ENCODE peak calls at places on chromosome 1, in seven cellular contexts. R is HCT116, G is GM23338, Y is HepG2, Q is K562, W is endothelial cell of umbilical vein, N is GM12878. A is an unnamed sample.

GRCh38 chr1:111843177-111843576 is 87.5 kb downstream of the DDX20 start:
- DNase-seq in N (no peak), W (no peak), R (no peak), Q (no peak), G (no peak), Y (no peak), A (no peak)

GRCh38 chr1:44707112-44707881 is 23.7 kb downstream of the RNU5D-1 start:
- DNase-seq in W (peak; percentile 20), R (peak; percentile 61), Y (peak; percentile 50), N (no peak), Q (no peak), G (no peak), A (no peak)

GRCh38 chr1:17538428-17539130 is 919 bp upstream of the ARHGEF10L start:
- DNase-seq in Y (peak; percentile 50), G (peak; percentile 94), N (no peak), W (no peak), R (no peak), Q (no peak), A (peak; percentile 60)

GRCh38 chr1:184658033-184658432 is 96.6 kb downstream of the EDEM3 start:
- DNase-seq in Q (no peak), R (no peak), G (no peak), Y (no peak), W (no peak), N (no peak), A (no peak)

GRCh38 chr1:87435484-87435883 is 106.8 kb downstream of the LMO4 start:
- DNase-seq in Y (no peak), N (peak; percentile 36), G (no peak), R (no peak), Q (peak; percentile 70), W (no peak), A (no peak)

GRCh38 chr1:48572632-48573258 is 100.7 kb upstream of the SPATA6 start:
- DNase-seq in W (peak; percentile 7), Q (peak; percentile 48), Y (peak; percentile 38), G (peak; percentile 92), R (peak; percentile 35), N (no peak), A (peak; percentile 20)

GRCh38 chr1:206700445-206701036 is 15.8 kb downstream of the MAPKAPK2 start:
- DNase-seq in Y (no peak), G (no peak), W (no peak), Q (no peak), R (no peak), N (no peak), A (no peak)

GRCh38 chr1:48109390-48110009 is 112.3 kb upstream of the TRABD2B start:
- DNase-seq in Y (peak; percentile 61), R (peak; percentile 24), N (no peak), Q (peak; percentile 34), W (peak; percentile 55), G (peak; percentile 82), A (peak; percentile 14)

GRCh38 chr1:65734976-65735375 is 57.7 kb upstream of the PDE4B start:
- DNase-seq in Q (no peak), N (no peak), Y (no peak), G (no peak), W (no peak), R (no peak), A (no peak)

GRCh38 chr1:151547900-151548230 is 7.8 kb downstream of the TUFT1 start:
- DNase-seq in G (no peak), N (no peak), Y (no peak), W (no peak), Q (no peak), R (no peak), A (no peak)

GRCh38 chr1:151549199-151549598 is 9.1 kb downstream of the TUFT1 start:
- DNase-seq in R (no peak), Q (no peak), G (no peak), W (no peak), N (no peak), Y (no peak), A (no peak)

GRCh38 chr1:151556052-151556451 is 15.9 kb downstream of the TUFT1 start:
- DNase-seq in R (no peak), N (no peak), W (no peak), Y (no peak), Q (no peak), G (no peak), A (no peak)

GRCh38 chr1:151553659-151554058 is 13.6 kb downstream of the TUFT1 start:
- DNase-seq in G (no peak), R (no peak), Y (no peak), W (no peak), N (no peak), Q (no peak), A (no peak)
- H3K4me3 ChIP-seq in G (no peak overlapping the region), R (no peak overlapping the region), Y (no peak overlapping the region), W (no peak overlapping the region), N (no peak overlapping the region), Q (no peak overlapping the region), A (no peak overlapping the region)

GRCh38 chr1:22105611-22106207 is 37.2 kb downstream of the WNT4 start:
- DNase-seq in Q (peak; percentile 67), R (peak; percentile 29), G (peak; percentile 85), Y (peak; percentile 44), W (peak; percentile 62), N (no peak), A (peak; percentile 28)
- TF ChIP-seq POLR2AphosphoS5 in Q (no peak), R (no peak), G (no peak), Y (no peak), W (no peak), N (no peak), A (no peak)

DNA sequence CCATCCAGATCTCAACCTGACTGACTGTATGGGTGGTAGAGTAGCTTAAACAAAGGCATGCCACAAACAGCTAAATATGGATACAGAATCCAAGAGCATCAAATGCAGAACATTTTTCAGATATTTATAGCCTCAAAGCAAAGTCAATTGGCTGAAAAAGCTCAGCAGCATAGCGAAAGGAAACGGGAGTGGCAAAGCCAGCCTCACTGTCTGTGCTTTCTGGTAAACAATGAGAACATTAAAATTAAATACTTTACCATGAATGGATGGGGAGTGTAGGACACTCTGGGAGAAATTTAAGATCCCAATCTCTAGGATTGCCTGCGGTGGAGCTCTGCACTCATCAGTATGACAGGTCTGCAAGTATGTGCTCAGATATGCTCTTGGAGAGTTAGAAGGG is 4.4 kb downstream of the RASAL2 start:
- DNase-seq in N (no peak), Y (no peak), G (no peak), Q (no peak), R (no peak), W (peak; percentile 15), A (no peak)
- TF ChIP-seq EZH2 in N (no peak), Y (no peak), G (no peak), Q (no peak), R (no peak), W (no peak), A (no peak)

DNA sequence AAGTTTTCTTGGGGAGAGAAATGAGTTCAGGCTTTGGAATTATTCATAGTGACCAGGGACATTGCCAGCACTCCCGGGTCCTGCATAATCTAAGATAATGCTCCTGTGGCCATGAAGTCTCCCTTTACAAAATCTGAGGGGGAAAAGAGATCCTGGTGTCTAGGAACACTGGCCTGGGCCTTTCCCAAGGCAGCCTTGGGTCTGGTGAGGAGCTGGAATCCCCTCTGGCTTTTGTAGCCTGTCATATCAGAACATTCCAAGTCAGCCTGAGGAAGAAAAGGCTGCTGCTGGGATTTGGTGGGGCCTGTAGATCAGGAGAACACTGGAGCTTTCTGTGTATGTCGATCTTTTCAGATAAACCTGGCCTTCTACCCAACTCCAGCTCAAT is 1.6 kb upstream of the ARID1A start:
- DNase-seq in Q (peak; percentile 29), G (no peak), Y (no peak), W (no peak), R (no peak), N (no peak), A (no peak)
- H3K4me3 ChIP-seq in Q (peak overlapping the region; percentile 79), G (peak overlapping the region; percentile 68), Y (peak overlapping the region; percentile 91), W (no peak overlapping the region), R (no peak overlapping the region), N (peak overlapping the region; percentile 70), A (peak overlapping the region; percentile 75)

GRCh38 chr1:16141573-16142336 is 14.1 kb downstream of the EPHA2 start:
- DNase-seq in Q (no peak), G (no peak), R (no peak), N (no peak), W (peak; percentile 74), Y (no peak), A (no peak)
- TF ChIP-seq POLR2AphosphoS5 in Q (no peak), G (no peak), R (no peak), N (no peak), W (peak; percentile 92), Y (no peak), A (no peak)

GRCh38 chr1:154867841-154868610 is 2.1 kb downstream of the KCNN3 start:
- DNase-seq in G (peak; percentile 41), W (no peak), N (no peak), Y (no peak), Q (no peak), R (no peak), A (no peak)
- TF ChIP-seq EZH2 in G (no peak), W (no peak), N (no peak), Y (no peak), Q (no peak), R (no peak), A (no peak)

GRCh38 chr1:235013512-235013911 is 115.1 kb downstream of the TOMM20 start:
- DNase-seq in R (no peak), Y (no peak), N (no peak), Q (no peak), G (no peak), W (no peak), A (no peak)

GRCh38 chr1:235009561-235010306 is 118.9 kb downstream of the TOMM20 start:
- DNase-seq in Y (no peak), Q (no peak), N (no peak), R (no peak), W (no peak), G (no peak), A (no peak)

GRCh38 chr1:235012436-235013210 is 116.0 kb downstream of the TOMM20 start:
- DNase-seq in Y (no peak), R (no peak), Q (no peak), N (no peak), W (peak; percentile 53), G (no peak), A (no peak)

GRCh38 chr1:235011064-235011598 is 117.5 kb downstream of the TOMM20 start:
- DNase-seq in N (peak; percentile 84), Q (no peak), W (no peak), Y (no peak), R (no peak), G (no peak), A (no peak)

DNA sequence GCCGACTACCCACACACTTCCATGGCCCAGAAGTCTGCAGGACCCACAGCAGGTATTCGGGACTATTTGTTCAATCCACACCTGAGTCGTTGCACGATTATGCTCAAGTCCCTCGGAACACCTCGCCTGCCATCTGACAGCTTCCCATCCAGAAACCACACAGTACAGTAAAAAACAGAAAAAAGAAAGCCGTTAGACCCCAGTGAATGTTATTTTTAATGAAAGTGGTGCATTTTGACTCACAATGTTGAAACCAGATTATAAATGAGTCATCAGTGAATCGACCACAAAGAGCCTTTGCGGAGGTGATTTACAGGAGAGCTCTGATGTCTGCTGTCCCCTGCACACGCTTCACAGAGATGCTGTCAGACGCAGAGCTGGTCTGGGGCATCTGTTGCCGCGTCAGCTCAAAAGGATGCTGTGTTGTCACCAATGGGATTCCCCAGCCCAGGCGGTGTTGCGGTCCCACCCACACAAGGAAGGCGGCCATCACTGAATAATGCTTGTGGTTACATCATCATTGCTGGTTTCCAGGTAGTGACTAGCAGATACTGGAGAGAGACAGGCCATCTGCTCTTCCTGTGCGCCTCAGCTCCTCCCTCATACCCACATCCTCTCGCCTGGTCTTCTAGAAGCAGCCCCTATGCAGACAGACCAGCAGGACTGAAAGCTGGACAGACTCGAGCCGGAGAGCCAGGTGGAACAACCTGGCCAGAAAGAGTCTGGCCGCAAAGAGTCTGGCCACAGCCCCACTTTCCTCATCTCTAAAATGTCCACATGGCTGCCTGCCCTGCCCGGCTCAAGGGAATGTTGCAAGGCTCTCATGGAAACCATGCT is 116.8 kb downstream of the TOMM20 start:
- DNase-seq in G (no peak), Q (peak; percentile 75), R (peak; percentile 81), Y (no peak), N (peak; percentile 100), W (peak; percentile 64), A (no peak)
- H3K4me3 ChIP-seq in G (no peak overlapping the region), Q (no peak overlapping the region), R (no peak overlapping the region), Y (no peak overlapping the region), N (peak overlapping the region; percentile 46), W (no peak overlapping the region), A (no peak overlapping the region)